ENCODE peak calls at places on chromosome 5, in ten cellular contexts. One of them, this sample, is unnamed.

GRCh38 chr5:73387630-73388370 is 60.8 kb downstream of the FOXD1 start:
- DNase-seq in A673: no peak
- DNase-seq in neural crest cell: no peak
- DNase-seq in body of pancreas: no peak
- DNase-seq in cerebellar cortex: no peak
- DNase-seq in stomach: no peak
- DNase-seq in naive thymus-derived CD8-positive, alpha-beta T cell: peak
- DNase-seq in stimulated activated CD8-positive, alpha-beta memory T cell treated with anti-CD3 and anti-CD28 coated beads, Interleukin-12 subunit alpha, Interleukin-12 subunit beta, amount 100 ng/mL, for 1 hour: no peak
- DNase-seq in testis: no peak
- DNase-seq in dorsolateral prefrontal cortex: no peak
- DNase-seq in this sample: no peak

GRCh38 chr5:93579561-93580386 is 1.2 kb downstream of the NR2F1-AS1 start:
- DNase-seq in A673: peak
- DNase-seq in neural crest cell: peak
- DNase-seq in body of pancreas: no peak
- DNase-seq in cerebellar cortex: peak
- DNase-seq in stomach: no peak
- DNase-seq in naive thymus-derived CD8-positive, alpha-beta T cell: no peak
- DNase-seq in stimulated activated CD8-positive, alpha-beta memory T cell treated with anti-CD3 and anti-CD28 coated beads, Interleukin-12 subunit alpha, Interleukin-12 subunit beta, amount 100 ng/mL, for 1 hour: no peak
- DNase-seq in testis: no peak
- DNase-seq in dorsolateral prefrontal cortex: no peak
- DNase-seq in this sample: no peak

GRCh38 chr5:158874343-158874742 is 225.4 kb downstream of the EBF1 start:
- DNase-seq in A673: no peak
- DNase-seq in neural crest cell: no peak
- DNase-seq in body of pancreas: no peak
- DNase-seq in cerebellar cortex: no peak
- DNase-seq in stomach: no peak
- DNase-seq in naive thymus-derived CD8-positive, alpha-beta T cell: no peak
- DNase-seq in stimulated activated CD8-positive, alpha-beta memory T cell treated with anti-CD3 and anti-CD28 coated beads, Interleukin-12 subunit alpha, Interleukin-12 subunit beta, amount 100 ng/mL, for 1 hour: no peak
- DNase-seq in testis: no peak
- DNase-seq in dorsolateral prefrontal cortex: no peak
- DNase-seq in this sample: no peak

GRCh38 chr5:121668635-121669034 is 183.0 kb upstream of the FTMT start:
- DNase-seq in A673: no peak
- DNase-seq in neural crest cell: no peak
- DNase-seq in body of pancreas: no peak
- DNase-seq in cerebellar cortex: no peak
- DNase-seq in stomach: no peak
- DNase-seq in naive thymus-derived CD8-positive, alpha-beta T cell: no peak
- DNase-seq in stimulated activated CD8-positive, alpha-beta memory T cell treated with anti-CD3 and anti-CD28 coated beads, Interleukin-12 subunit alpha, Interleukin-12 subunit beta, amount 100 ng/mL, for 1 hour: no peak
- DNase-seq in testis: no peak
- DNase-seq in dorsolateral prefrontal cortex: no peak
- DNase-seq in this sample: no peak

GRCh38 chr5:125584119-125584518 is 837.7 kb upstream of the ZNF608 start:
- DNase-seq in A673: no peak
- DNase-seq in neural crest cell: no peak
- DNase-seq in body of pancreas: no peak
- DNase-seq in cerebellar cortex: peak
- DNase-seq in stomach: no peak
- DNase-seq in naive thymus-derived CD8-positive, alpha-beta T cell: no peak
- DNase-seq in stimulated activated CD8-positive, alpha-beta memory T cell treated with anti-CD3 and anti-CD28 coated beads, Interleukin-12 subunit alpha, Interleukin-12 subunit beta, amount 100 ng/mL, for 1 hour: no peak
- DNase-seq in testis: no peak
- DNase-seq in dorsolateral prefrontal cortex: no peak
- DNase-seq in this sample: no peak

GRCh38 chr5:59756373-59757035 is 137.0 kb downstream of the PDE4D start:
- DNase-seq in A673: no peak
- DNase-seq in neural crest cell: no peak
- DNase-seq in body of pancreas: no peak
- DNase-seq in cerebellar cortex: no peak
- DNase-seq in stomach: no peak
- DNase-seq in naive thymus-derived CD8-positive, alpha-beta T cell: no peak
- DNase-seq in stimulated activated CD8-positive, alpha-beta memory T cell treated with anti-CD3 and anti-CD28 coated beads, Interleukin-12 subunit alpha, Interleukin-12 subunit beta, amount 100 ng/mL, for 1 hour: no peak
- DNase-seq in testis: no peak
- DNase-seq in dorsolateral prefrontal cortex: no peak
- DNase-seq in this sample: no peak

GRCh38 chr5:353599-354580 is 32.4 kb downstream of the AHRR start:
- DNase-seq in A673: no peak
- DNase-seq in neural crest cell: no peak
- DNase-seq in body of pancreas: no peak
- DNase-seq in cerebellar cortex: no peak
- DNase-seq in stomach: no peak
- DNase-seq in naive thymus-derived CD8-positive, alpha-beta T cell: no peak
- DNase-seq in stimulated activated CD8-positive, alpha-beta memory T cell treated with anti-CD3 and anti-CD28 coated beads, Interleukin-12 subunit alpha, Interleukin-12 subunit beta, amount 100 ng/mL, for 1 hour: no peak
- DNase-seq in testis: peak
- DNase-seq in dorsolateral prefrontal cortex: no peak
- DNase-seq in this sample: no peak

GRCh38 chr5:79025054-79025465 is 40.0 kb upstream of the ARSB start:
- DNase-seq in A673: peak
- DNase-seq in neural crest cell: peak
- DNase-seq in body of pancreas: peak
- DNase-seq in cerebellar cortex: peak
- DNase-seq in stomach: peak
- DNase-seq in naive thymus-derived CD8-positive, alpha-beta T cell: peak
- DNase-seq in stimulated activated CD8-positive, alpha-beta memory T cell treated with anti-CD3 and anti-CD28 coated beads, Interleukin-12 subunit alpha, Interleukin-12 subunit beta, amount 100 ng/mL, for 1 hour: peak
- DNase-seq in testis: peak
- DNase-seq in dorsolateral prefrontal cortex: peak
- DNase-seq in this sample: peak

GRCh38 chr5:162852145-162852544 is 585.2 kb upstream of the CCNG1 start:
- DNase-seq in A673: no peak
- DNase-seq in neural crest cell: no peak
- DNase-seq in body of pancreas: no peak
- DNase-seq in cerebellar cortex: no peak
- DNase-seq in stomach: no peak
- DNase-seq in naive thymus-derived CD8-positive, alpha-beta T cell: no peak
- DNase-seq in stimulated activated CD8-positive, alpha-beta memory T cell treated with anti-CD3 and anti-CD28 coated beads, Interleukin-12 subunit alpha, Interleukin-12 subunit beta, amount 100 ng/mL, for 1 hour: no peak
- DNase-seq in testis: no peak
- DNase-seq in dorsolateral prefrontal cortex: no peak
- DNase-seq in this sample: no peak

GRCh38 chr5:116559239-116559638 is 15.4 kb downstream of the SEMA6A start:
- DNase-seq in A673: no peak
- DNase-seq in neural crest cell: no peak
- DNase-seq in body of pancreas: no peak
- DNase-seq in cerebellar cortex: no peak
- DNase-seq in stomach: no peak
- DNase-seq in naive thymus-derived CD8-positive, alpha-beta T cell: no peak
- DNase-seq in stimulated activated CD8-positive, alpha-beta memory T cell treated with anti-CD3 and anti-CD28 coated beads, Interleukin-12 subunit alpha, Interleukin-12 subunit beta, amount 100 ng/mL, for 1 hour: no peak
- DNase-seq in testis: no peak
- DNase-seq in dorsolateral prefrontal cortex: no peak
- DNase-seq in this sample: no peak

GRCh38 chr5:6365142-6365976 is 13.0 kb downstream of the MED10 start:
- DNase-seq in A673: no peak
- DNase-seq in neural crest cell: no peak
- DNase-seq in body of pancreas: no peak
- DNase-seq in cerebellar cortex: no peak
- DNase-seq in stomach: peak
- DNase-seq in naive thymus-derived CD8-positive, alpha-beta T cell: no peak
- DNase-seq in stimulated activated CD8-positive, alpha-beta memory T cell treated with anti-CD3 and anti-CD28 coated beads, Interleukin-12 subunit alpha, Interleukin-12 subunit beta, amount 100 ng/mL, for 1 hour: no peak
- DNase-seq in testis: peak
- DNase-seq in dorsolateral prefrontal cortex: peak
- DNase-seq in this sample: no peak

GRCh38 chr5:151953833-151954232 is 29.2 kb upstream of the GLRA1 start:
- DNase-seq in A673: no peak
- DNase-seq in neural crest cell: no peak
- DNase-seq in body of pancreas: no peak
- DNase-seq in cerebellar cortex: no peak
- DNase-seq in stomach: no peak
- DNase-seq in naive thymus-derived CD8-positive, alpha-beta T cell: no peak
- DNase-seq in stimulated activated CD8-positive, alpha-beta memory T cell treated with anti-CD3 and anti-CD28 coated beads, Interleukin-12 subunit alpha, Interleukin-12 subunit beta, amount 100 ng/mL, for 1 hour: no peak
- DNase-seq in testis: no peak
- DNase-seq in dorsolateral prefrontal cortex: no peak
- DNase-seq in this sample: no peak

GRCh38 chr5:98482321-98483111 is 290.9 kb upstream of the RGMB start:
- DNase-seq in A673: no peak
- DNase-seq in neural crest cell: no peak
- DNase-seq in body of pancreas: no peak
- DNase-seq in cerebellar cortex: no peak
- DNase-seq in stomach: no peak
- DNase-seq in naive thymus-derived CD8-positive, alpha-beta T cell: no peak
- DNase-seq in stimulated activated CD8-positive, alpha-beta memory T cell treated with anti-CD3 and anti-CD28 coated beads, Interleukin-12 subunit alpha, Interleukin-12 subunit beta, amount 100 ng/mL, for 1 hour: no peak
- DNase-seq in testis: no peak
- DNase-seq in dorsolateral prefrontal cortex: no peak
- DNase-seq in this sample: no peak

GRCh38 chr5:10601246-10602030 is 37.6 kb downstream of the ANKRD33B start:
- DNase-seq in A673: peak
- DNase-seq in neural crest cell: no peak
- DNase-seq in body of pancreas: peak
- DNase-seq in cerebellar cortex: peak
- DNase-seq in stomach: peak
- DNase-seq in naive thymus-derived CD8-positive, alpha-beta T cell: no peak
- DNase-seq in stimulated activated CD8-positive, alpha-beta memory T cell treated with anti-CD3 and anti-CD28 coated beads, Interleukin-12 subunit alpha, Interleukin-12 subunit beta, amount 100 ng/mL, for 1 hour: no peak
- DNase-seq in testis: peak
- DNase-seq in dorsolateral prefrontal cortex: peak
- DNase-seq in this sample: peak

GRCh38 chr5:11609570-11610322 is 294.5 kb downstream of the CTNND2 start:
- DNase-seq in A673: no peak
- DNase-seq in neural crest cell: no peak
- DNase-seq in body of pancreas: no peak
- DNase-seq in cerebellar cortex: no peak
- DNase-seq in stomach: no peak
- DNase-seq in naive thymus-derived CD8-positive, alpha-beta T cell: no peak
- DNase-seq in stimulated activated CD8-positive, alpha-beta memory T cell treated with anti-CD3 and anti-CD28 coated beads, Interleukin-12 subunit alpha, Interleukin-12 subunit beta, amount 100 ng/mL, for 1 hour: no peak
- DNase-seq in testis: no peak
- DNase-seq in dorsolateral prefrontal cortex: no peak
- DNase-seq in this sample: peak

GRCh38 chr5:77937015-77937908 is 161.1 kb upstream of the TBCA start:
- DNase-seq in A673: no peak
- DNase-seq in neural crest cell: no peak
- DNase-seq in body of pancreas: no peak
- DNase-seq in cerebellar cortex: no peak
- DNase-seq in stomach: no peak
- DNase-seq in naive thymus-derived CD8-positive, alpha-beta T cell: no peak
- DNase-seq in stimulated activated CD8-positive, alpha-beta memory T cell treated with anti-CD3 and anti-CD28 coated beads, Interleukin-12 subunit alpha, Interleukin-12 subunit beta, amount 100 ng/mL, for 1 hour: no peak
- DNase-seq in testis: no peak
- DNase-seq in dorsolateral prefrontal cortex: no peak
- DNase-seq in this sample: no peak

GRCh38 chr5:158195811-158196210 is 336.9 kb upstream of the CLINT1 start:
- DNase-seq in A673: no peak
- DNase-seq in neural crest cell: no peak
- DNase-seq in body of pancreas: no peak
- DNase-seq in cerebellar cortex: no peak
- DNase-seq in stomach: no peak
- DNase-seq in naive thymus-derived CD8-positive, alpha-beta T cell: no peak
- DNase-seq in stimulated activated CD8-positive, alpha-beta memory T cell treated with anti-CD3 and anti-CD28 coated beads, Interleukin-12 subunit alpha, Interleukin-12 subunit beta, amount 100 ng/mL, for 1 hour: no peak
- DNase-seq in testis: no peak
- DNase-seq in dorsolateral prefrontal cortex: no peak
- DNase-seq in this sample: no peak

GRCh38 chr5:52870448-52870847 is 82.7 kb downstream of the ITGA1 start:
- DNase-seq in A673: no peak
- DNase-seq in neural crest cell: peak
- DNase-seq in body of pancreas: no peak
- DNase-seq in cerebellar cortex: no peak
- DNase-seq in stomach: no peak
- DNase-seq in naive thymus-derived CD8-positive, alpha-beta T cell: no peak
- DNase-seq in stimulated activated CD8-positive, alpha-beta memory T cell treated with anti-CD3 and anti-CD28 coated beads, Interleukin-12 subunit alpha, Interleukin-12 subunit beta, amount 100 ng/mL, for 1 hour: no peak
- DNase-seq in testis: no peak
- DNase-seq in dorsolateral prefrontal cortex: no peak
- DNase-seq in this sample: peak

GRCh38 chr5:157855404-157855994 is 3.4 kb downstream of the CLINT1 start:
- DNase-seq in A673: peak
- DNase-seq in neural crest cell: peak
- DNase-seq in body of pancreas: peak
- DNase-seq in cerebellar cortex: peak
- DNase-seq in stomach: peak
- DNase-seq in naive thymus-derived CD8-positive, alpha-beta T cell: no peak
- DNase-seq in stimulated activated CD8-positive, alpha-beta memory T cell treated with anti-CD3 and anti-CD28 coated beads, Interleukin-12 subunit alpha, Interleukin-12 subunit beta, amount 100 ng/mL, for 1 hour: no peak
- DNase-seq in testis: peak
- DNase-seq in dorsolateral prefrontal cortex: peak
- DNase-seq in this sample: peak

GRCh38 chr5:33313150-33313549 is 127.6 kb upstream of the TARS1 start:
- DNase-seq in A673: peak
- DNase-seq in neural crest cell: no peak
- DNase-seq in body of pancreas: no peak
- DNase-seq in cerebellar cortex: no peak
- DNase-seq in stomach: no peak
- DNase-seq in naive thymus-derived CD8-positive, alpha-beta T cell: no peak
- DNase-seq in stimulated activated CD8-positive, alpha-beta memory T cell treated with anti-CD3 and anti-CD28 coated beads, Interleukin-12 subunit alpha, Interleukin-12 subunit beta, amount 100 ng/mL, for 1 hour: no peak
- DNase-seq in testis: no peak
- DNase-seq in dorsolateral prefrontal cortex: no peak
- DNase-seq in this sample: no peak

GRCh38 chr5:107555425-107556090 is 115.2 kb downstream of the EFNA5 start:
- DNase-seq in A673: no peak
- DNase-seq in neural crest cell: no peak
- DNase-seq in body of pancreas: no peak
- DNase-seq in cerebellar cortex: no peak
- DNase-seq in stomach: no peak
- DNase-seq in naive thymus-derived CD8-positive, alpha-beta T cell: no peak
- DNase-seq in stimulated activated CD8-positive, alpha-beta memory T cell treated with anti-CD3 and anti-CD28 coated beads, Interleukin-12 subunit alpha, Interleukin-12 subunit beta, amount 100 ng/mL, for 1 hour: no peak
- DNase-seq in testis: no peak
- DNase-seq in dorsolateral prefrontal cortex: no peak
- DNase-seq in this sample: no peak

GRCh38 chr5:3197699-3198098 is 397.9 kb upstream of the IRX1 start:
- DNase-seq in A673: no peak
- DNase-seq in neural crest cell: peak
- DNase-seq in body of pancreas: no peak
- DNase-seq in cerebellar cortex: no peak
- DNase-seq in stomach: no peak
- DNase-seq in naive thymus-derived CD8-positive, alpha-beta T cell: no peak
- DNase-seq in stimulated activated CD8-positive, alpha-beta memory T cell treated with anti-CD3 and anti-CD28 coated beads, Interleukin-12 subunit alpha, Interleukin-12 subunit beta, amount 100 ng/mL, for 1 hour: no peak
- DNase-seq in testis: no peak
- DNase-seq in dorsolateral prefrontal cortex: peak
- DNase-seq in this sample: no peak

GRCh38 chr5:113232246-113232645 is 202.5 kb downstream of the TSSK1B start:
- DNase-seq in A673: no peak
- DNase-seq in neural crest cell: no peak
- DNase-seq in body of pancreas: no peak
- DNase-seq in cerebellar cortex: no peak
- DNase-seq in stomach: no peak
- DNase-seq in naive thymus-derived CD8-positive, alpha-beta T cell: no peak
- DNase-seq in stimulated activated CD8-positive, alpha-beta memory T cell treated with anti-CD3 and anti-CD28 coated beads, Interleukin-12 subunit alpha, Interleukin-12 subunit beta, amount 100 ng/mL, for 1 hour: no peak
- DNase-seq in testis: no peak
- DNase-seq in dorsolateral prefrontal cortex: no peak
- DNase-seq in this sample: no peak

GRCh38 chr5:168943999-168944398 is 356.9 kb downstream of the SLIT3 start:
- DNase-seq in A673: peak
- DNase-seq in neural crest cell: no peak
- DNase-seq in body of pancreas: no peak
- DNase-seq in cerebellar cortex: no peak
- DNase-seq in stomach: no peak
- DNase-seq in naive thymus-derived CD8-positive, alpha-beta T cell: no peak
- DNase-seq in stimulated activated CD8-positive, alpha-beta memory T cell treated with anti-CD3 and anti-CD28 coated beads, Interleukin-12 subunit alpha, Interleukin-12 subunit beta, amount 100 ng/mL, for 1 hour: no peak
- DNase-seq in testis: no peak
- DNase-seq in dorsolateral prefrontal cortex: no peak
- DNase-seq in this sample: no peak

GRCh38 chr5:59098743-59099142 is 515.9 kb downstream of the RAB3C start:
- DNase-seq in A673: no peak
- DNase-seq in neural crest cell: no peak
- DNase-seq in body of pancreas: no peak
- DNase-seq in cerebellar cortex: no peak
- DNase-seq in stomach: no peak
- DNase-seq in naive thymus-derived CD8-positive, alpha-beta T cell: no peak
- DNase-seq in stimulated activated CD8-positive, alpha-beta memory T cell treated with anti-CD3 and anti-CD28 coated beads, Interleukin-12 subunit alpha, Interleukin-12 subunit beta, amount 100 ng/mL, for 1 hour: no peak
- DNase-seq in testis: no peak
- DNase-seq in dorsolateral prefrontal cortex: no peak
- DNase-seq in this sample: no peak

GRCh38 chr5:36033050-36033449 is 33.6 kb downstream of the UGT3A2 start:
- DNase-seq in A673: no peak
- DNase-seq in neural crest cell: no peak
- DNase-seq in body of pancreas: no peak
- DNase-seq in cerebellar cortex: no peak
- DNase-seq in stomach: no peak
- DNase-seq in naive thymus-derived CD8-positive, alpha-beta T cell: no peak
- DNase-seq in stimulated activated CD8-positive, alpha-beta memory T cell treated with anti-CD3 and anti-CD28 coated beads, Interleukin-12 subunit alpha, Interleukin-12 subunit beta, amount 100 ng/mL, for 1 hour: no peak
- DNase-seq in testis: no peak
- DNase-seq in dorsolateral prefrontal cortex: no peak
- DNase-seq in this sample: no peak

GRCh38 chr5:137234973-137235943 is 263.9 kb downstream of the SPOCK1 start:
- DNase-seq in A673: no peak
- DNase-seq in neural crest cell: no peak
- DNase-seq in body of pancreas: no peak
- DNase-seq in cerebellar cortex: no peak
- DNase-seq in stomach: no peak
- DNase-seq in naive thymus-derived CD8-positive, alpha-beta T cell: no peak
- DNase-seq in stimulated activated CD8-positive, alpha-beta memory T cell treated with anti-CD3 and anti-CD28 coated beads, Interleukin-12 subunit alpha, Interleukin-12 subunit beta, amount 100 ng/mL, for 1 hour: no peak
- DNase-seq in testis: no peak
- DNase-seq in dorsolateral prefrontal cortex: no peak
- DNase-seq in this sample: no peak

GRCh38 chr5:59038169-59039002 is 455.5 kb downstream of the RAB3C start:
- DNase-seq in A673: peak
- DNase-seq in neural crest cell: peak
- DNase-seq in body of pancreas: no peak
- DNase-seq in cerebellar cortex: no peak
- DNase-seq in stomach: no peak
- DNase-seq in naive thymus-derived CD8-positive, alpha-beta T cell: peak
- DNase-seq in stimulated activated CD8-positive, alpha-beta memory T cell treated with anti-CD3 and anti-CD28 coated beads, Interleukin-12 subunit alpha, Interleukin-12 subunit beta, amount 100 ng/mL, for 1 hour: no peak
- DNase-seq in testis: peak
- DNase-seq in dorsolateral prefrontal cortex: no peak
- DNase-seq in this sample: peak

This sample was measured in heart left ventricle.